ENCODE peak calls at places on chromosomes 5 and 9, in ten cellular contexts. One of them, this sample, is unnamed.

GRCh38 chr5:176446884-176447537 is 1.2 kb upstream of the FAF2 start:
- ATAC-seq in CD4-positive, alpha-beta T cell: no peak
- ATAC-seq in lower lobe of right lung: peak
- ATAC-seq in activated naive CD4-positive, alpha-beta T cell treated with anti-CD3 and anti-CD28 coated beads, Interleukin-2, amount 50 U/mL, for 72 hours: peak
- ATAC-seq in T-cell: no peak
- ATAC-seq in heart right ventricle: no peak
- ATAC-seq in heart left ventricle: no peak
- ATAC-seq in pancreas: peak
- ATAC-seq in activated CD8-positive, alpha-beta T cell treated with anti-CD3 and anti-CD28 coated beads for 36 hours: no peak
- ATAC-seq in naive thymus-derived CD8-positive, alpha-beta T cell: peak
- ATAC-seq in this sample: no peak

GRCh38 chr5:10634056-10634455 is 70.2 kb downstream of the ANKRD33B start:
- ATAC-seq in CD4-positive, alpha-beta T cell: no peak
- ATAC-seq in lower lobe of right lung: no peak
- ATAC-seq in activated naive CD4-positive, alpha-beta T cell treated with anti-CD3 and anti-CD28 coated beads, Interleukin-2, amount 50 U/mL, for 72 hours: no peak
- ATAC-seq in T-cell: no peak
- ATAC-seq in heart right ventricle: no peak
- ATAC-seq in heart left ventricle: no peak
- ATAC-seq in pancreas: no peak
- ATAC-seq in activated CD8-positive, alpha-beta T cell treated with anti-CD3 and anti-CD28 coated beads for 36 hours: peak
- ATAC-seq in naive thymus-derived CD8-positive, alpha-beta T cell: peak
- ATAC-seq in this sample: no peak

GRCh38 chr5:10138385-10139057 is 111.2 kb downstream of the ATPSCKMT start:
- ATAC-seq in CD4-positive, alpha-beta T cell: no peak
- ATAC-seq in lower lobe of right lung: no peak
- ATAC-seq in activated naive CD4-positive, alpha-beta T cell treated with anti-CD3 and anti-CD28 coated beads, Interleukin-2, amount 50 U/mL, for 72 hours: no peak
- ATAC-seq in T-cell: no peak
- ATAC-seq in heart right ventricle: peak
- ATAC-seq in heart left ventricle: no peak
- ATAC-seq in pancreas: no peak
- ATAC-seq in activated CD8-positive, alpha-beta T cell treated with anti-CD3 and anti-CD28 coated beads for 36 hours: no peak
- ATAC-seq in naive thymus-derived CD8-positive, alpha-beta T cell: no peak
- ATAC-seq in this sample: no peak

GRCh38 chr9:4979224-4979623 is 5.8 kb upstream of the JAK2 start:
- ATAC-seq in CD4-positive, alpha-beta T cell: no peak
- ATAC-seq in lower lobe of right lung: no peak
- ATAC-seq in activated naive CD4-positive, alpha-beta T cell treated with anti-CD3 and anti-CD28 coated beads, Interleukin-2, amount 50 U/mL, for 72 hours: no peak
- ATAC-seq in T-cell: no peak
- ATAC-seq in heart right ventricle: no peak
- ATAC-seq in heart left ventricle: no peak
- ATAC-seq in pancreas: no peak
- ATAC-seq in activated CD8-positive, alpha-beta T cell treated with anti-CD3 and anti-CD28 coated beads for 36 hours: no peak
- ATAC-seq in naive thymus-derived CD8-positive, alpha-beta T cell: no peak
- ATAC-seq in this sample: no peak

GRCh38 chr5:103224894-103225246 is 33.7 kb upstream of the MACIR start:
- ATAC-seq in CD4-positive, alpha-beta T cell: no peak
- ATAC-seq in lower lobe of right lung: peak
- ATAC-seq in activated naive CD4-positive, alpha-beta T cell treated with anti-CD3 and anti-CD28 coated beads, Interleukin-2, amount 50 U/mL, for 72 hours: no peak
- ATAC-seq in T-cell: no peak
- ATAC-seq in heart right ventricle: no peak
- ATAC-seq in heart left ventricle: no peak
- ATAC-seq in pancreas: no peak
- ATAC-seq in activated CD8-positive, alpha-beta T cell treated with anti-CD3 and anti-CD28 coated beads for 36 hours: no peak
- ATAC-seq in naive thymus-derived CD8-positive, alpha-beta T cell: no peak
- ATAC-seq in this sample: no peak

GRCh38 chr5:116361171-116361967 is 213.3 kb downstream of the SEMA6A start:
- ATAC-seq in CD4-positive, alpha-beta T cell: no peak
- ATAC-seq in lower lobe of right lung: peak
- ATAC-seq in activated naive CD4-positive, alpha-beta T cell treated with anti-CD3 and anti-CD28 coated beads, Interleukin-2, amount 50 U/mL, for 72 hours: no peak
- ATAC-seq in T-cell: no peak
- ATAC-seq in heart right ventricle: peak
- ATAC-seq in heart left ventricle: peak
- ATAC-seq in pancreas: peak
- ATAC-seq in activated CD8-positive, alpha-beta T cell treated with anti-CD3 and anti-CD28 coated beads for 36 hours: no peak
- ATAC-seq in naive thymus-derived CD8-positive, alpha-beta T cell: no peak
- ATAC-seq in this sample: no peak

GRCh38 chr5:83608122-83608521 is 112.5 kb downstream of the HAPLN1 start:
- ATAC-seq in CD4-positive, alpha-beta T cell: no peak
- ATAC-seq in lower lobe of right lung: no peak
- ATAC-seq in activated naive CD4-positive, alpha-beta T cell treated with anti-CD3 and anti-CD28 coated beads, Interleukin-2, amount 50 U/mL, for 72 hours: no peak
- ATAC-seq in T-cell: no peak
- ATAC-seq in heart right ventricle: no peak
- ATAC-seq in heart left ventricle: peak
- ATAC-seq in pancreas: no peak
- ATAC-seq in activated CD8-positive, alpha-beta T cell treated with anti-CD3 and anti-CD28 coated beads for 36 hours: no peak
- ATAC-seq in naive thymus-derived CD8-positive, alpha-beta T cell: no peak
- ATAC-seq in this sample: no peak

GRCh38 chr5:132334812-132335211 is 34.7 kb upstream of the SLC22A5 start:
- ATAC-seq in CD4-positive, alpha-beta T cell: peak
- ATAC-seq in lower lobe of right lung: no peak
- ATAC-seq in activated naive CD4-positive, alpha-beta T cell treated with anti-CD3 and anti-CD28 coated beads, Interleukin-2, amount 50 U/mL, for 72 hours: no peak
- ATAC-seq in T-cell: peak
- ATAC-seq in heart right ventricle: no peak
- ATAC-seq in heart left ventricle: no peak
- ATAC-seq in pancreas: no peak
- ATAC-seq in activated CD8-positive, alpha-beta T cell treated with anti-CD3 and anti-CD28 coated beads for 36 hours: peak
- ATAC-seq in naive thymus-derived CD8-positive, alpha-beta T cell: peak
- ATAC-seq in this sample: peak

GRCh38 chr9:89956331-89956730 is 351.5 kb downstream of the GADD45G start:
- ATAC-seq in CD4-positive, alpha-beta T cell: no peak
- ATAC-seq in lower lobe of right lung: no peak
- ATAC-seq in activated naive CD4-positive, alpha-beta T cell treated with anti-CD3 and anti-CD28 coated beads, Interleukin-2, amount 50 U/mL, for 72 hours: no peak
- ATAC-seq in T-cell: no peak
- ATAC-seq in heart right ventricle: no peak
- ATAC-seq in heart left ventricle: no peak
- ATAC-seq in pancreas: no peak
- ATAC-seq in activated CD8-positive, alpha-beta T cell treated with anti-CD3 and anti-CD28 coated beads for 36 hours: no peak
- ATAC-seq in naive thymus-derived CD8-positive, alpha-beta T cell: no peak
- ATAC-seq in this sample: no peak

GRCh38 chr5:97182571-97183099 is 412 bp downstream of the RIOK2 start:
- ATAC-seq in CD4-positive, alpha-beta T cell: no peak
- ATAC-seq in lower lobe of right lung: peak
- ATAC-seq in activated naive CD4-positive, alpha-beta T cell treated with anti-CD3 and anti-CD28 coated beads, Interleukin-2, amount 50 U/mL, for 72 hours: no peak
- ATAC-seq in T-cell: no peak
- ATAC-seq in heart right ventricle: no peak
- ATAC-seq in heart left ventricle: no peak
- ATAC-seq in pancreas: no peak
- ATAC-seq in activated CD8-positive, alpha-beta T cell treated with anti-CD3 and anti-CD28 coated beads for 36 hours: no peak
- ATAC-seq in naive thymus-derived CD8-positive, alpha-beta T cell: no peak
- ATAC-seq in this sample: no peak

GRCh38 chr9:89185980-89186379 is 7.4 kb upstream of the SHC3 start:
- ATAC-seq in CD4-positive, alpha-beta T cell: no peak
- ATAC-seq in lower lobe of right lung: no peak
- ATAC-seq in activated naive CD4-positive, alpha-beta T cell treated with anti-CD3 and anti-CD28 coated beads, Interleukin-2, amount 50 U/mL, for 72 hours: no peak
- ATAC-seq in T-cell: no peak
- ATAC-seq in heart right ventricle: no peak
- ATAC-seq in heart left ventricle: peak
- ATAC-seq in pancreas: no peak
- ATAC-seq in activated CD8-positive, alpha-beta T cell treated with anti-CD3 and anti-CD28 coated beads for 36 hours: no peak
- ATAC-seq in naive thymus-derived CD8-positive, alpha-beta T cell: no peak
- ATAC-seq in this sample: no peak

GRCh38 chr9:99966001-99966400 is 59.5 kb downstream of the STX17 start:
- ATAC-seq in CD4-positive, alpha-beta T cell: no peak
- ATAC-seq in lower lobe of right lung: no peak
- ATAC-seq in activated naive CD4-positive, alpha-beta T cell treated with anti-CD3 and anti-CD28 coated beads, Interleukin-2, amount 50 U/mL, for 72 hours: no peak
- ATAC-seq in T-cell: no peak
- ATAC-seq in heart right ventricle: no peak
- ATAC-seq in heart left ventricle: no peak
- ATAC-seq in pancreas: no peak
- ATAC-seq in activated CD8-positive, alpha-beta T cell treated with anti-CD3 and anti-CD28 coated beads for 36 hours: no peak
- ATAC-seq in naive thymus-derived CD8-positive, alpha-beta T cell: no peak
- ATAC-seq in this sample: no peak

GRCh38 chr9:6590329-6590728 is 55.2 kb downstream of the GLDC start:
- ATAC-seq in CD4-positive, alpha-beta T cell: no peak
- ATAC-seq in lower lobe of right lung: no peak
- ATAC-seq in activated naive CD4-positive, alpha-beta T cell treated with anti-CD3 and anti-CD28 coated beads, Interleukin-2, amount 50 U/mL, for 72 hours: no peak
- ATAC-seq in T-cell: no peak
- ATAC-seq in heart right ventricle: peak
- ATAC-seq in heart left ventricle: peak
- ATAC-seq in pancreas: no peak
- ATAC-seq in activated CD8-positive, alpha-beta T cell treated with anti-CD3 and anti-CD28 coated beads for 36 hours: no peak
- ATAC-seq in naive thymus-derived CD8-positive, alpha-beta T cell: no peak
- ATAC-seq in this sample: no peak